ENCODE peak calls at places on chromosomes 2 and 18, in four cellular contexts. U is mammary epithelial cell, G is psoas muscle, T is prostate gland. P is an unnamed sample. For H3K4me1, the result is how much of the 10 kb centered on the place peaks cover.

GRCh38 chr18:61764381-61764780 is 128.4 kb downstream of the RNF152 start:
- DNase-seq in U (peak), G (no peak), T (no peak), P (no peak)

GRCh38 chr18:52370841-52371240 is 30.8 kb downstream of the DCC start:
- DNase-seq in U (no peak), G (no peak), T (no peak), P (no peak)

GRCh38 chr2:28621172-28622100 is 125.6 kb downstream of the PLB1 start:
- DNase-seq in U (peak), G (peak), T (peak), P (peak)

GRCh38 chr18:32576296-32576916 is 105.7 kb upstream of the GAREM1 start:
- DNase-seq in U (no peak), G (no peak), T (no peak), P (no peak)

GRCh38 chr2:167721593-167721992 is 525.8 kb downstream of the STK39 start:
- DNase-seq in U (no peak), G (no peak), T (no peak), P (no peak)

GRCh38 chr18:36769172-36769571 is 59.6 kb downstream of the TPGS2 start:
- DNase-seq in U (no peak), G (no peak), T (no peak), P (no peak)

GRCh38 chr2:200677161-200677560 is 91.3 kb downstream of the AOX1 start:
- DNase-seq in U (no peak), G (no peak), T (no peak), P (no peak)

GRCh38 chr2:79832540-79833234 is 319.8 kb downstream of the CTNNA2 start:
- DNase-seq in U (no peak), G (no peak), T (no peak), P (no peak)

GRCh38 chr2:230435431-230435830 is 19.4 kb downstream of the SP100 start:
- DNase-seq in U (peak), G (no peak), T (no peak), P (no peak)
- TF ChIP-seq CTCF in U (no peak), G (no peak), T (no peak), P (no peak)

DNA sequence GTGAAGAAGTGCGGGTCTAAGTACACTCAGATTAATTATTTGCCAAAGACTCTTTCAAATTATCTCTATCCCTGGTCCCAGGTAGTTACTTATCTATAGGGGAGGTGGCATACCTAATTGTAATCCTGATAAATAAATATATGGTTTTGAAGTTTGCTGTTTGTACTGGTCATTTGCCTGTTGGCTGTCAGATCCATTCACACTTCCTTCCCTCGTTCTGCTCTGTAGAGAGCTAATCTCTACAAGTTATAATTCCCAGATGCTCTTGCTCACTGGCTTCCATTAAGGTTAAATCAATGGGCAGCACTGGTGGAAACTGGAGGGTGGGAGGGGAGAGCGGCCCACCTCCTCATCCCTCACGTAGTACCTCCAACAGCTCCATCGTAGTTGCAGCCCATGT is 447.1 kb downstream of the TXNL1 start:
- DNase-seq in U (no peak), G (no peak), T (no peak), P (no peak)
- H3K4me1 ChIP-seq in U (under half), G (under half), T (under half), P (under half)

GRCh38 chr2:112118148-112118547 is 20.0 kb upstream of the FBLN7 start:
- DNase-seq in U (no peak), G (no peak), T (no peak), P (no peak)
- TF ChIP-seq CTCF in U (no peak), G (no peak), T (no peak), P (no peak)

DNA sequence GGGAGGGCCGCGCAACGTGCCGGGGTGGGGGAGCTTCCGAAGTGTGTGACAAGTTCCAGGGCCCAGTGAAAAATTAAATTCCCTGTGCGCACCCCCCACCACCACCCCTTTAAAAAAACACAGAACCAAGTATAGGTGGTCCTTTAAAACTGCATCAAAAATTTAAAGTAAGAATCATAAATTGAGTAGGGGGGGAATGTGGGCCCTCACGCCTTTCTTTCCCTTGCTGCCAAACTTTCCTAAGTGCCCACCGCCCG is 2.5 kb downstream of the BCL11A start:
- DNase-seq in U (no peak), G (no peak), T (no peak), P (no peak)
- H3K4me1 ChIP-seq in U (under half), G (under half), T (under half), P (under half)

GRCh38 chr18:9148239-9148552 is 11.6 kb downstream of the ANKRD12 start:
- DNase-seq in U (no peak), G (no peak), T (no peak), P (no peak)
- TF ChIP-seq CTCF in U (no peak), G (no peak), T (no peak), P (no peak)

DNA sequence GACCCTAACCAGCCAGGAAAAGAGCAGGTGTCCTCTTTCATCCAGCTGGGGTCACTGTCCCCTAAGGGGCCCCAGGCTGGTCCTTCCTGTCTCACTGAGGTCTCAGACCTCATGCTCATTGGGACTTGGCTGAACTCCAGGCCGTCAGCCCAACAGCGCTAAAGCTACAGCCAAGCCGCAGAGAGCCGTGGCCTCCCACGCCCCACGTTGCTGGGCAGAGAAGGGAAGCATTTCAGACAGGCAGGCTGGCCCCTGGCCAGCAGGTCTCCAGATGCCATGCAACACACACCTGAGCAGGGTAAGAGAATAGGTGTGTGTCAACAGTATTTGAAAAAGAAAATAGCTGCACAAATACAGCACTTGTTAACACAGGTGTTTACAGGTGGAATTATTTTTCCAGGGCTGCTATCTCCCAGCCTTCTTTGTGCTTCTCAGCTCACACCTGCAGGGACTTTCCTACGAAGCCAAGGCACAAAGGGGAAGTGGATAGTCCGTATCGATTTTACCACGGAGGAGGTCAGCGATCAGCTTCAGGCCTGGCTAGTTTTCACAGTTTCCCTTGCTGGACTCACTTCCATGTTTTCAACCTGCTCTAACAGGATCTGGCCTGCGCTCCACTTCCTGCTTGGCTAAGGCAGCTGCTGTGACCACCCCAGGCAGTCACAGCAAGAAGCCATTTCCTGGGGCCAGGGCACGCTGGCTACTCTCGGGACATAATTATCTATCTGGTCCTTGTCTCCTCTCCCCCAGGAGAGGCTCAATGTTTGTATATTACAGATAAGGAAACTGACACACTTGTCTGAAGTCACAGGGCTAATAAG is 156.1 kb upstream of the ID2 start:
- DNase-seq in U (peak), G (peak), T (peak), P (peak)
- H3K4me1 ChIP-seq in U (under half), G (under half), T (under half), P (under half)